ENCODE peak calls at places on chromosomes 13 and 19, in seven cellular contexts. R is breast epithelium, G is T-helper 22 cell, J is activated T-cell treated with anti-CD3 and anti-CD28 coated beads for 1 hour, L is mesothelial cell of epicardium, I is cardiac fibroblast, Q is AG20443. F is an unnamed sample.

GRCh38 chr19:51063664-51064063 is 1.2 kb downstream of the KLK13 start:
- DNase-seq in R (no peak), G (no peak), J (no peak), L (no peak), I (no peak), Q (no peak), F (no peak)

GRCh38 chr13:32092471-32092870 is 60.9 kb downstream of the FRY start:
- DNase-seq in R (no peak), G (no peak), J (no peak), L (no peak), I (no peak), Q (no peak), F (no peak)

GRCh38 chr19:38274734-38275133 is 10.4 kb downstream of the SPINT2 start:
- DNase-seq in R (peak), G (no peak), J (no peak), L (no peak), I (no peak), Q (no peak), F (no peak)

GRCh38 chr19:5053661-5054060 is 84.7 kb downstream of the KDM4B start:
- DNase-seq in R (no peak), G (no peak), J (no peak), L (no peak), I (no peak), Q (no peak), F (no peak)

GRCh38 chr19:7098701-7099596 is 29.4 kb downstream of the ZNF557 start:
- DNase-seq in R (peak), G (peak), J (peak), L (peak), I (peak), Q (peak), F (peak)

GRCh38 chr19:49361438-49362047 is 673 bp downstream of the TEAD2 start:
- DNase-seq in R (peak), G (no peak), J (no peak), L (peak), I (peak), Q (peak), F (no peak)

GRCh38 chr19:31338069-31338767 is 11.0 kb downstream of the TSHZ3 start:
- DNase-seq in R (no peak), G (no peak), J (no peak), L (no peak), I (peak), Q (peak), F (no peak)

GRCh38 chr13:75258159-75258782 is 223.7 kb downstream of the TBC1D4 start:
- DNase-seq in R (no peak), G (no peak), J (no peak), L (no peak), I (peak), Q (peak), F (no peak)

GRCh38 chr13:111323950-111324651 is 3.7 kb downstream of the TEX29 start:
- DNase-seq in R (no peak), G (no peak), J (no peak), L (no peak), I (no peak), Q (no peak), F (no peak)

GRCh38 chr19:1063030-1063908 is 3.7 kb upstream of the ARHGAP45 start:
- DNase-seq in R (no peak), G (peak), J (no peak), L (no peak), I (no peak), Q (no peak), F (peak)

GRCh38 chr13:113579686-113580085 is 4.9 kb upstream of the TFDP1 start:
- DNase-seq in R (no peak), G (no peak), J (no peak), L (no peak), I (no peak), Q (no peak), F (no peak)

GRCh38 chr13:33353646-33354045 is 68.1 kb upstream of the STARD13 start:
- DNase-seq in R (no peak), G (no peak), J (no peak), L (no peak), I (no peak), Q (no peak), F (no peak)

F was measured in effector memory CD4-positive, alpha-beta T cell.